ENCODE peak calls at places on chromosomes 6 and 20, in six cellular contexts. One of them, this sample, is unnamed. For H3K9me3, the result is how much of the 10 kb centered on the place peaks cover.

GRCh38 chr20:43824699-43825402 is 89.8 kb upstream of the TOX2 start:
- DNase-seq in stomach: no peak
- DNase-seq in GM12878: peak
- DNase-seq in ovary: no peak
- DNase-seq in IMR-90: peak
- DNase-seq in transverse colon: no peak
- DNase-seq in this sample: no peak

GRCh38 chr20:45187693-45188092 is 13.0 kb downstream of the PI3 start:
- DNase-seq in stomach: no peak
- DNase-seq in GM12878: no peak
- DNase-seq in ovary: no peak
- DNase-seq in IMR-90: no peak
- DNase-seq in transverse colon: no peak
- DNase-seq in this sample: no peak

GRCh38 chr20:36744764-36745191 is 1.1 kb downstream of the NDRG3 start:
- DNase-seq in stomach: peak
- DNase-seq in GM12878: no peak
- DNase-seq in ovary: no peak
- DNase-seq in IMR-90: peak
- DNase-seq in transverse colon: no peak
- DNase-seq in this sample: no peak

GRCh38 chr20:63585616-63586565 is 11.9 kb upstream of the HELZ2 start:
- DNase-seq in stomach: no peak
- DNase-seq in GM12878: no peak
- DNase-seq in ovary: no peak
- DNase-seq in IMR-90: no peak
- DNase-seq in transverse colon: no peak
- DNase-seq in this sample: no peak

GRCh38 chr6:10300071-10300470 is 114.8 kb downstream of the TFAP2A start:
- DNase-seq in stomach: no peak
- DNase-seq in GM12878: no peak
- DNase-seq in ovary: no peak
- DNase-seq in IMR-90: no peak
- DNase-seq in transverse colon: no peak
- DNase-seq in this sample: no peak

GRCh38 chr6:4088684-4089083 is 9.7 kb upstream of the FAM217A start:
- DNase-seq in stomach: no peak
- DNase-seq in GM12878: no peak
- DNase-seq in ovary: no peak
- DNase-seq in IMR-90: no peak
- DNase-seq in transverse colon: peak
- DNase-seq in this sample: no peak

GRCh38 chr6:73349311-73349710 is 4.8 kb downstream of the DPPA5 start:
- DNase-seq in stomach: no peak
- DNase-seq in GM12878: no peak
- DNase-seq in ovary: no peak
- DNase-seq in IMR-90: no peak
- DNase-seq in transverse colon: no peak
- DNase-seq in this sample: no peak

GRCh38 chr6:154653853-154654252 is 79.4 kb upstream of the SCAF8 start:
- DNase-seq in stomach: no peak
- DNase-seq in GM12878: no peak
- DNase-seq in ovary: no peak
- DNase-seq in IMR-90: peak
- DNase-seq in transverse colon: no peak
- DNase-seq in this sample: no peak

GRCh38 chr6:133380047-133380446 is 138.9 kb downstream of the EYA4 start:
- DNase-seq in stomach: no peak
- DNase-seq in GM12878: no peak
- DNase-seq in ovary: no peak
- DNase-seq in IMR-90: no peak
- DNase-seq in transverse colon: no peak
- DNase-seq in this sample: no peak

GRCh38 chr6:110239516-110240265 is 59.5 kb downstream of the CDC40 start:
- DNase-seq in stomach: no peak
- DNase-seq in GM12878: no peak
- DNase-seq in ovary: no peak
- DNase-seq in IMR-90: no peak
- DNase-seq in transverse colon: no peak
- DNase-seq in this sample: no peak

GRCh38 chr6:25193865-25194679 is 85.1 kb upstream of the CARMIL1 start:
- DNase-seq in stomach: no peak
- DNase-seq in GM12878: no peak
- DNase-seq in ovary: no peak
- DNase-seq in IMR-90: no peak
- DNase-seq in transverse colon: no peak
- DNase-seq in this sample: no peak

GRCh38 chr6:143410859-143411270 is 39.6 kb downstream of the ADAT2 start:
- DNase-seq in stomach: no peak
- DNase-seq in GM12878: no peak
- DNase-seq in ovary: no peak
- DNase-seq in IMR-90: peak
- DNase-seq in transverse colon: no peak
- DNase-seq in this sample: no peak

GRCh38 chr6:134041093-134041492 is 11.3 kb downstream of the SLC2A12 start:
- DNase-seq in stomach: no peak
- DNase-seq in GM12878: no peak
- DNase-seq in ovary: no peak
- DNase-seq in IMR-90: peak
- DNase-seq in transverse colon: no peak
- DNase-seq in this sample: no peak

GRCh38 chr20:24770628-24771556 is 178.2 kb upstream of the CST7 start:
- DNase-seq in stomach: peak
- DNase-seq in GM12878: no peak
- DNase-seq in ovary: no peak
- DNase-seq in IMR-90: no peak
- DNase-seq in transverse colon: peak
- DNase-seq in this sample: no peak

GRCh38 chr6:42195415-42195814 is 659 bp upstream of the GUCA1B start:
- DNase-seq in stomach: no peak
- DNase-seq in GM12878: no peak
- DNase-seq in ovary: no peak
- DNase-seq in IMR-90: no peak
- DNase-seq in transverse colon: no peak
- DNase-seq in this sample: no peak

GRCh38 chr6:149586149-149586548 is 20.0 kb downstream of the GINM1 start:
- DNase-seq in stomach: no peak
- DNase-seq in GM12878: no peak
- DNase-seq in ovary: no peak
- DNase-seq in IMR-90: no peak
- DNase-seq in transverse colon: no peak
- DNase-seq in this sample: no peak

GRCh38 chr6:158057213-158057987 is 75.7 kb downstream of the SYNJ2 start:
- DNase-seq in stomach: no peak
- DNase-seq in GM12878: no peak
- DNase-seq in ovary: no peak
- DNase-seq in IMR-90: peak
- DNase-seq in transverse colon: no peak
- DNase-seq in this sample: no peak

GRCh38 chr20:37627060-37627766 is 66.6 kb upstream of the CTNNBL1 start:
- DNase-seq in stomach: no peak
- DNase-seq in GM12878: no peak
- DNase-seq in ovary: peak
- DNase-seq in IMR-90: peak
- DNase-seq in transverse colon: no peak
- DNase-seq in this sample: no peak

GRCh38 chr20:2742934-2743559 is 50.5 kb downstream of the EBF4 start:
- DNase-seq in stomach: peak
- DNase-seq in GM12878: no peak
- DNase-seq in ovary: peak
- DNase-seq in IMR-90: peak
- DNase-seq in transverse colon: peak
- DNase-seq in this sample: no peak

GRCh38 chr20:50248104-50248631 is 57.5 kb downstream of the CEBPB start:
- DNase-seq in stomach: peak
- DNase-seq in GM12878: no peak
- DNase-seq in ovary: no peak
- DNase-seq in IMR-90: peak
- DNase-seq in transverse colon: no peak
- DNase-seq in this sample: no peak

GRCh38 chr6:159084493-159085091 is 39.8 kb upstream of the TAGAP start:
- DNase-seq in stomach: no peak
- DNase-seq in GM12878: no peak
- DNase-seq in ovary: no peak
- DNase-seq in IMR-90: peak
- DNase-seq in transverse colon: no peak
- DNase-seq in this sample: no peak

GRCh38 chr20:21214431-21214830 is 88.5 kb downstream of the KIZ start:
- DNase-seq in stomach: no peak
- DNase-seq in GM12878: no peak
- DNase-seq in ovary: no peak
- DNase-seq in IMR-90: peak
- DNase-seq in transverse colon: no peak
- DNase-seq in this sample: no peak

GRCh38 chr6:48765352-48765961 is 654.5 kb upstream of the PTCHD4 start:
- DNase-seq in stomach: peak
- DNase-seq in GM12878: no peak
- DNase-seq in ovary: no peak
- DNase-seq in IMR-90: peak
- DNase-seq in transverse colon: no peak
- DNase-seq in this sample: no peak

GRCh38 chr6:90432408-90432775 is 135.7 kb upstream of the BACH2 start:
- DNase-seq in stomach: no peak
- DNase-seq in GM12878: no peak
- DNase-seq in ovary: no peak
- DNase-seq in IMR-90: no peak
- DNase-seq in transverse colon: no peak
- DNase-seq in this sample: no peak

GRCh38 chr6:33197431-33198048 is 2.9 kb downstream of the RXRB start:
- DNase-seq in stomach: peak
- DNase-seq in GM12878: no peak
- DNase-seq in ovary: no peak
- DNase-seq in IMR-90: peak
- DNase-seq in transverse colon: peak
- DNase-seq in this sample: no peak

GRCh38 chr6:20705741-20706140 is 171.5 kb downstream of the CDKAL1 start:
- DNase-seq in stomach: no peak
- DNase-seq in GM12878: no peak
- DNase-seq in ovary: no peak
- DNase-seq in IMR-90: no peak
- DNase-seq in transverse colon: no peak
- DNase-seq in this sample: no peak

GRCh38 chr6:150939399-150939798 is 73.9 kb downstream of the MTHFD1L start:
- DNase-seq in stomach: no peak
- DNase-seq in GM12878: no peak
- DNase-seq in ovary: no peak
- DNase-seq in IMR-90: no peak
- DNase-seq in transverse colon: no peak
- DNase-seq in this sample: no peak

GRCh38 chr20:49697071-49697470 is 16.6 kb downstream of the B4GALT5 start:
- DNase-seq in stomach: peak
- DNase-seq in GM12878: no peak
- DNase-seq in ovary: no peak
- DNase-seq in IMR-90: no peak
- DNase-seq in transverse colon: peak
- DNase-seq in this sample: no peak

GRCh38 chr6:44305200-44305725 is 7.9 kb downstream of the AARS2 start:
- DNase-seq in stomach: no peak
- DNase-seq in GM12878: no peak
- DNase-seq in ovary: no peak
- DNase-seq in IMR-90: no peak
- DNase-seq in transverse colon: no peak
- DNase-seq in this sample: no peak

GRCh38 chr6:53795702-53796450 is 1.1 kb downstream of the LRRC1 start:
- DNase-seq in stomach: peak
- DNase-seq in GM12878: no peak
- DNase-seq in ovary: peak
- DNase-seq in IMR-90: peak
- DNase-seq in transverse colon: peak
- DNase-seq in this sample: no peak

GRCh38 chr6:106974999-106975698 is 620 bp upstream of the CD24 start:
- DNase-seq in stomach: peak
- DNase-seq in GM12878: no peak
- DNase-seq in ovary: no peak
- DNase-seq in IMR-90: no peak
- DNase-seq in transverse colon: peak
- DNase-seq in this sample: peak
- TF ChIP-seq POLR2A in stomach: no peak
- TF ChIP-seq POLR2A in GM12878: no peak
- TF ChIP-seq POLR2A in ovary: no peak
- TF ChIP-seq POLR2A in IMR-90: no peak
- TF ChIP-seq POLR2A in transverse colon: no peak
- TF ChIP-seq POLR2A in this sample: no peak

GRCh38 chr6:31651602-31652191 is 764 bp downstream of the BAG6 start:
- DNase-seq in stomach: no peak
- DNase-seq in GM12878: no peak
- DNase-seq in ovary: no peak
- DNase-seq in IMR-90: peak
- DNase-seq in transverse colon: peak
- DNase-seq in this sample: peak
- TF ChIP-seq CTCF in stomach: no peak
- TF ChIP-seq CTCF in GM12878: no peak
- TF ChIP-seq CTCF in ovary: no peak
- TF ChIP-seq CTCF in IMR-90: no peak
- TF ChIP-seq CTCF in transverse colon: no peak
- TF ChIP-seq CTCF in this sample: no peak

GRCh38 chr20:55615818-55616217 is 389.5 kb downstream of the CBLN4 start:
- DNase-seq in stomach: no peak
- DNase-seq in GM12878: no peak
- DNase-seq in ovary: no peak
- DNase-seq in IMR-90: no peak
- DNase-seq in transverse colon: no peak
- DNase-seq in this sample: no peak
- H3K9me3 ChIP-seq in stomach: under half
- H3K9me3 ChIP-seq in GM12878: under half
- H3K9me3 ChIP-seq in ovary: under half
- H3K9me3 ChIP-seq in IMR-90: under half
- H3K9me3 ChIP-seq in transverse colon: under half
- H3K9me3 ChIP-seq in this sample: under half

GRCh38 chr6:3001773-3002293 is 2.1 kb downstream of the NQO2 start:
- DNase-seq in stomach: no peak
- DNase-seq in GM12878: no peak
- DNase-seq in ovary: no peak
- DNase-seq in IMR-90: peak
- DNase-seq in transverse colon: no peak
- DNase-seq in this sample: no peak

GRCh38 chr6:2999005-2999620 is 581 bp upstream of the NQO2 start:
- DNase-seq in stomach: peak
- DNase-seq in GM12878: no peak
- DNase-seq in ovary: no peak
- DNase-seq in IMR-90: peak
- DNase-seq in transverse colon: peak
- DNase-seq in this sample: peak

GRCh38 chr6:3001146-3001772 is 1.6 kb downstream of the NQO2 start:
- DNase-seq in stomach: no peak
- DNase-seq in GM12878: no peak
- DNase-seq in ovary: no peak
- DNase-seq in IMR-90: no peak
- DNase-seq in transverse colon: no peak
- DNase-seq in this sample: no peak

GRCh38 chr6:3005077-3005476 is 5.4 kb downstream of the NQO2 start:
- DNase-seq in stomach: no peak
- DNase-seq in GM12878: no peak
- DNase-seq in ovary: no peak
- DNase-seq in IMR-90: no peak
- DNase-seq in transverse colon: no peak
- DNase-seq in this sample: no peak

GRCh38 chr6:2999621-3000455 is at the start of gene NQO2:
- DNase-seq in stomach: peak
- DNase-seq in GM12878: peak
- DNase-seq in ovary: peak
- DNase-seq in IMR-90: peak
- DNase-seq in transverse colon: peak
- DNase-seq in this sample: peak
- TF ChIP-seq POLR2A in stomach: no peak
- TF ChIP-seq POLR2A in GM12878: peak
- TF ChIP-seq POLR2A in ovary: peak
- TF ChIP-seq POLR2A in IMR-90: peak
- TF ChIP-seq POLR2A in transverse colon: peak
- TF ChIP-seq POLR2A in this sample: peak